ENCODE peak calls at places on chromosomes 16 and 17, in seven cellular contexts. O is gastrocnemius medialis, I is prostate gland, Y is breast epithelium, H is uterus, W is heart left ventricle, Z is adrenal gland. P is an unnamed sample.

GRCh38 chr16:10749680-10750035 is 6.0 kb downstream of the NUBP1 start:
- DNase-seq in I (no peak), W (peak; percentile 53), O (no peak), Y (no peak), Z (no peak), H (no peak), P (no peak)

GRCh38 chr17:59007995-59008394 is 98.7 kb downstream of the TRIM37 start:
- DNase-seq in W (no peak), I (no peak), H (no peak), Y (no peak), O (no peak), Z (no peak), P (no peak)

GRCh38 chr17:50109207-50109606 is 14.1 kb downstream of the PDK2 start:
- DNase-seq in I (no peak), Z (no peak), O (no peak), W (no peak), H (no peak), Y (no peak), P (no peak)

GRCh38 chr17:35242158-35242804 is 591 bp upstream of the SLFN5 start:
- DNase-seq in O (peak; percentile 90), I (peak; percentile 83), W (peak; percentile 54), H (peak; percentile 45), Z (peak; percentile 81), Y (peak; percentile 77), P (peak; percentile 55)

GRCh38 chr17:18267366-18267765 is 6.9 kb downstream of the MIEF2 start:
- DNase-seq in Y (no peak), Z (no peak), I (no peak), W (no peak), O (no peak), H (no peak), P (no peak)

GRCh38 chr16:12350945-12351344 is 374.4 kb downstream of the SNX29 start:
- DNase-seq in I (no peak), O (no peak), W (no peak), Y (no peak), H (no peak), Z (no peak), P (no peak)

GRCh38 chr17:77206557-77206956 is 65.8 kb downstream of the SEC14L1 start:
- DNase-seq in Y (no peak), W (no peak), O (no peak), Z (no peak), I (no peak), H (no peak), P (no peak)

GRCh38 chr17:65918921-65919546 is 272.9 kb downstream of the CEP112 start:
- DNase-seq in W (no peak), H (no peak), I (no peak), Y (no peak), O (no peak), Z (no peak), P (no peak)

GRCh38 chr17:17401271-17401781 is 75.5 kb upstream of the MED9 start:
- DNase-seq in I (no peak), O (no peak), Y (no peak), Z (no peak), H (no peak), W (no peak), P (no peak)

GRCh38 chr17:62179525-62180161 is 114.6 kb upstream of the MED13 start:
- DNase-seq in H (no peak), W (no peak), I (no peak), Z (no peak), Y (no peak), O (no peak), P (no peak)
- TF ChIP-seq CTCF in H (no peak), W (no peak), I (no peak), Z (no peak), Y (no peak), O (no peak), P (no peak)

DNA sequence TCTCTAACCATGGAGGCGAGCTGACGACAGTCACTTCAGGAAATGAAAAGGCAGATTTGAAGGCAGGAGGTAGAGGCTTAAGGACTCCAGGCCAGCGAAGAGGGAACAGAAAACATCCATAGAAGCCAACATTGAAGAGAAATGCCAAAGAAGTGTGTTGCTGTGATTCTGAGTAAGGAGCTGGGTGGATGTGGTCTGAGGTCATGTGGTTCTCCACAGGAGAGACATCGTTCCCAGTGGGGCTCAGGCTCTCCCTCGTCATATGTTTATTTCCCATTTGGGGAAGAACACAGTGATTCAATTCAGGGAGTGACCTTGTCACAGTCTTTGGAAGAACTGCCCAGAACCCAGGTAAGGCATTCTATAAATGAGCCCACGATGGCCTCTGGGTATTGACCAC is 6.6 kb upstream of the PMP22 start:
- DNase-seq in W (no peak), I (no peak), Z (no peak), O (peak; percentile 34), Y (no peak), H (no peak), P (no peak)
- TF ChIP-seq POLR2A in W (no peak), I (no peak), Z (no peak), O (no peak), Y (no peak), H (no peak), P (no peak)

GRCh38 chr16:59865071-59865671 is 1131.1 kb upstream of the GOT2 start:
- DNase-seq in Z (no peak), Y (no peak), I (no peak), W (no peak), H (no peak), O (no peak), P (no peak)
- TF ChIP-seq CTCF in Z (no peak), Y (no peak), I (no peak), W (no peak), H (no peak), O (no peak), P (no peak)

DNA sequence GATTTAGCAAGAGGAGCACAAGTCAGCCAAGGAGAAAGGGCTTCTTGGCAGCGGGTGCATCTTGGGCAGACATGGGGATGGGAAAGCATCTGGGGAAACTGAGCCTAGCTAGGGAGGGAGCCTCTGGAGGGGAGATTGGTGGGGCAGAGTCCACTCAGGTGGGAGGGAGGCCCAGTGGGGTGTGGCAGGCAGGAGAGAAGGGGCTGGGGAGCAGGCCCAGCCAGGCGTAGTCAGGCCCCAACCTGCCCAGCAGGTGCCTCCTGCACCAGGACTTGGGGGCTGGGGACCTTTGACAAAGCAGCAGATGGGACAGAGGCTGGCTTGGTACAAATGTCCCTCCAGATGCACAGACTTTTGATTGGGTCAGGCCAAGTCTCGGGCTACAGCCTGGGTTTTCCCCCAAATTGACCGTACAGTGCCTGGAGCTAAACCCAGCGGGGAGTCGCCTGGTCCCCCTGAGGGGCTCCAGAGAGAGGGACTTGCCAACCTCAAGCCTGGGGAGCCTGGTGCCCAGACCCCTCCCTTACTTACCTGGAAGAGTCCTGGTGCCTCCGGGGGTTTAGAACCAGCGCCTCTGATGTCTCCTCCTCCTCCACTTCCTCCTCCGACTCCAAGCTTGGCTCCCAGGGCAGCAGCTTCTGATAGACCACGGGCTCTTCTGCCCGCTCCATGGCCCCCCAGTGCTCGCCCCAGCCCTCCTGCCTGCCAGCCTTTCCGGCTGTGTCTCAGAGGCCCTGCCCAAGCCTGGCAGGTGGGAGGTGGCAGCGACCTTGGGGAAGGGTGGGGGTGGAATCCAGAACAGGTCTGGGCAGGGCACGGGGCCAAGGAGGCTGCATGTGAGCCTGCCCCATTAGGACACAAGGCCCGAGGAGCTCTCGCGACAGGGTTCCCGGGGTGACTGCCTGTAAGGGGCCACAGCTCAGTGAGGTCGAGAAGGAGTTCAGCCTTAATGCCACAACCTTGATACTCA is at the start of gene GGT6:
- DNase-seq in H (no peak), W (peak; percentile 31), Z (no peak), O (no peak), I (peak; percentile 67), Y (peak; percentile 89), P (no peak)
- TF ChIP-seq POLR2A in H (no peak), W (no peak), Z (no peak), O (no peak), I (peak; percentile 37), Y (no peak), P (no peak)

GRCh38 chr16:23668225-23668624 is 10.5 kb upstream of the PLK1 start:
- DNase-seq in I (no peak), Z (no peak), H (no peak), Y (no peak), W (no peak), O (no peak), P (no peak)
- TF ChIP-seq CTCF in I (no peak), Z (no peak), H (no peak), Y (no peak), W (no peak), O (no peak), P (no peak)

GRCh38 chr17:82103588-82104451 is 5.8 kb upstream of the FASN start:
- DNase-seq in I (peak; percentile 93), H (peak; percentile 74), W (peak; percentile 69), O (peak; percentile 78), Y (peak; percentile 94), Z (peak; percentile 94), P (peak; percentile 53)
- TF ChIP-seq POLR2A in I (peak; percentile 53), H (no peak), W (no peak), O (no peak), Y (no peak), Z (no peak), P (no peak)

GRCh38 chr17:73657473-73658116 is 13.3 kb upstream of the SDK2 start:
- DNase-seq in Z (peak; percentile 77), Y (no peak), W (peak; percentile 67), I (peak; percentile 42), O (no peak), H (no peak), P (no peak)
- TF ChIP-seq CTCF in Z (peak; percentile 44), Y (no peak), W (peak; percentile 56), I (peak; percentile 54), O (peak; percentile 8), H (peak; percentile 24), P (no peak)

GRCh38 chr16:57628008-57628781 is at the start of gene ADGRG1:
- DNase-seq in O (peak; percentile 25), I (peak; percentile 70), W (peak; percentile 68), H (peak; percentile 78), Y (no peak), Z (peak; percentile 93), P (peak; percentile 93)

GRCh38 chr16:57626420-57627170 is 1.8 kb upstream of the ADGRG1 start:
- DNase-seq in Z (no peak), W (no peak), H (no peak), O (no peak), I (no peak), Y (no peak), P (no peak)

GRCh38 chr16:57628782-57629181 is 352 bp downstream of the ADGRG1 start:
- DNase-seq in Z (no peak), Y (no peak), O (no peak), I (no peak), W (no peak), H (no peak), P (no peak)

GRCh38 chr16:57624806-57625500 is 3.5 kb upstream of the ADGRG1 start:
- DNase-seq in Z (peak; percentile 82), O (no peak), H (no peak), Y (no peak), W (no peak), I (no peak), P (no peak)

GRCh38 chr16:57627184-57627871 is 1.1 kb upstream of the ADGRG1 start:
- DNase-seq in I (no peak), Y (no peak), H (no peak), O (no peak), W (no peak), Z (no peak), P (no peak)
- TF ChIP-seq POLR2A in I (no peak), Y (no peak), H (no peak), O (no peak), W (no peak), Z (no peak), P (no peak)

P was measured in lower leg skin.